ENCODE peak calls at places on chromosomes 16 and 17, in five cellular contexts. A is A549, W is Peyer's patch, H is lower leg skin, Y is uterus. V is an unnamed sample.
A peak's percentile ranks its signal among the peaks of the same experiment; 100 is the strongest.

GRCh38 chr17:5194346-5194745 is 2.7 kb upstream of the ZNF594 start:
- DNase-seq in A (no peak), W (no peak), H (no peak), Y (no peak), V (no peak)

GRCh38 chr16:57618306-57619132 is 9.9 kb upstream of the ADGRG1 start:
- DNase-seq in A (no peak), W (no peak), H (no peak), Y (no peak), V (no peak)

GRCh38 chr17:42544874-42545283 is 7.8 kb upstream of the HSD17B1 start:
- DNase-seq in A (no peak), W (no peak), H (no peak), Y (no peak), V (no peak)

GRCh38 chr17:3798273-3799180 is 2.5 kb downstream of the ITGAE start:
- DNase-seq in A (no peak), W (peak; percentile 64), H (no peak), Y (no peak), V (no peak)

GRCh38 chr16:22322021-22322471 is 24.8 kb downstream of the POLR3E start:
- DNase-seq in A (no peak), W (no peak), H (no peak), Y (no peak), V (no peak)

GRCh38 chr16:72932050-72932449 is 115.9 kb downstream of the ZFHX3 start:
- DNase-seq in A (no peak), W (no peak), H (no peak), Y (no peak), V (no peak)

GRCh38 chr17:50318551-50319310 is 27.2 kb upstream of the XYLT2 start:
- DNase-seq in A (no peak), W (no peak), H (peak; percentile 56), Y (no peak), V (no peak)

GRCh38 chr16:88777801-88778415 is 7.1 kb downstream of the PIEZO1 start:
- DNase-seq in A (no peak), W (no peak), H (no peak), Y (no peak), V (no peak)

GRCh38 chr16:24936151-24936550 is 79.0 kb downstream of the ARHGAP17 start:
- DNase-seq in A (no peak), W (no peak), H (no peak), Y (no peak), V (no peak)

GRCh38 chr17:3004150-3004801 is 59.1 kb downstream of the OR1D5 start:
- DNase-seq in A (peak; percentile 98), W (peak; percentile 86), H (peak; percentile 93), Y (peak; percentile 98), V (peak; percentile 59)

GRCh38 chr16:72291121-72291520 is 119.2 kb upstream of the PMFBP1 start:
- DNase-seq in A (peak; percentile 46), W (no peak), H (no peak), Y (no peak), V (no peak)

GRCh38 chr17:48640858-48641180 is 14.7 kb upstream of the HOXB9 start:
- DNase-seq in A (no peak), W (no peak), H (no peak), Y (no peak), V (no peak)

GRCh38 chr17:16415031-16415924 is at the start of gene TRPV2:
- DNase-seq in A (peak; percentile 53), W (peak; percentile 74), H (no peak), Y (no peak), V (peak; percentile 60)

GRCh38 chr17:75589017-75589918 is 1.7 kb downstream of the MYO15B start:
- DNase-seq in A (peak; percentile 91), W (peak; percentile 99), H (peak; percentile 94), Y (peak; percentile 93), V (peak; percentile 100)
- TF ChIP-seq POLR2A in A (peak; percentile 23), W (peak; percentile 38), H (no peak), Y (peak; percentile 88), V (no peak)

GRCh38 chr16:10964891-10965326 is 20.5 kb downstream of the CLEC16A start:
- DNase-seq in A (no peak), W (no peak), H (no peak), Y (no peak), V (no peak)

GRCh38 chr16:10967981-10968380 is 23.6 kb downstream of the CLEC16A start:
- DNase-seq in A (no peak), W (no peak), H (no peak), Y (no peak), V (no peak)

GRCh38 chr16:10964039-10964890 is 19.9 kb downstream of the CLEC16A start:
- DNase-seq in A (peak; percentile 70), W (peak; percentile 79), H (peak; percentile 79), Y (peak; percentile 78), V (no peak)

GRCh38 chr16:10966129-10966528 is 21.8 kb downstream of the CLEC16A start:
- DNase-seq in A (no peak), W (no peak), H (no peak), Y (no peak), V (no peak)

DNA sequence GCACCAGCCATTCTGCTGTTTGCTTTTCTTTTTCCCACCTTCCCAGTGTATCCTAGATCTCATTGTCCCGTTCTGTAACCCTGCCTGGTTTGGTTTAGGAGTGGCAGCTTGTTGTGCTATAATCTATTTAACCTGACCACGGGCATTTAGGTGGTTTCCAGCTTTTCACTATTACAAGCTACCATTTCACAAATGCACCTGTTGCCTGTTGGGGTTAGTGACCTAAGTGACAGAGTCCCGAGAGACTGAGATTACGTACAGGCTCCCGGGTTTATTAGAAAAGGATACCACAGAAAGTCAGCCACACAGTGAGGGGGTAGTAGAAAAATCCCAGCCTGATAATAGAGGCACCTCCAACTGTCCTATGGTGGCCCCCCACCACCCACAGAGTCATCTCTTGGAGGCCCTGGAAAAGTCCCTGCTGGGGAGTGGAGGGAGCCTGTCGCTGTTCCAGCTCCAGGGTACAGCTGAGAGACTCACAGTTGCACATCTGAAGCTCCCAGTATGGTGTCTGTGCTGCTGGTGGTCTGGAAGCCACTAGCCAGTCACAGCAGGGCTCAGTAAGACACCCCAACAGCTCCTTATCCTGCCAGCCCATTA is 21.2 kb downstream of the CLEC16A start:
- DNase-seq in A (no peak), W (no peak), H (no peak), Y (no peak), V (no peak)
- TF ChIP-seq POLR2A in A (no peak), W (no peak), H (no peak), Y (no peak), V (no peak)

GRCh38 chr16:75622762-75623605 is at the start of gene ADAT1:
- DNase-seq in A (peak; percentile 98), W (peak; percentile 99), H (peak; percentile 98), Y (peak; percentile 98), V (peak; percentile 87)
- TF ChIP-seq POLR2A in A (peak; percentile 88), W (peak; percentile 87), H (peak; percentile 13), Y (peak; percentile 86), V (peak; percentile 94)

GRCh38 chr16:90031931-90032663 is 12.8 kb upstream of the DBNDD1 start:
- DNase-seq in A (no peak), W (no peak), H (no peak), Y (no peak), V (no peak)
- TF ChIP-seq POLR2A in A (no peak), W (no peak), H (no peak), Y (no peak), V (no peak)

GRCh38 chr17:78289802-78290363 is 58.5 kb downstream of the TMEM235 start:
- DNase-seq in A (peak; percentile 94), W (peak; percentile 71), H (peak; percentile 68), Y (peak; percentile 82), V (peak; percentile 79)
- TF ChIP-seq POLR2A in A (no peak), W (peak; percentile 22), H (no peak), Y (no peak), V (no peak)

V was measured in GM12891.